ENCODE peak calls at places on chromosomes 11 and 22, in seven cellular contexts. B is right atrium auricular region; P is uterus; I is psoas muscle; X is CD4-positive, alpha-beta T cell; Y is BE2C; S is CD4-positive, CD25-positive, alpha-beta regulatory T cell. D is an unnamed sample.
A peak's percentile ranks its signal among the peaks of the same experiment; 100 is the strongest.

GRCh38 chr11:83033972-83034672 is 37.6 kb downstream of the RAB30 start:
- DNase-seq in Y (peak; percentile 75), X (no peak), P (peak; percentile 56), B (peak; percentile 72), I (peak; percentile 78), S (no peak), D (no peak)

GRCh38 chr11:613369-613968 is 2.3 kb downstream of the IRF7 start:
- DNase-seq in X (peak; percentile 82), B (no peak), I (peak; percentile 89), P (peak; percentile 23), Y (peak; percentile 84), S (peak; percentile 81), D (peak; percentile 81)

GRCh38 chr11:74672332-74672955 is 58.8 kb downstream of the CHRDL2 start:
- DNase-seq in Y (no peak), B (no peak), X (no peak), I (no peak), P (no peak), S (no peak), D (no peak)

GRCh38 chr22:45450931-45451651 is 37.6 kb downstream of the RIBC2 start:
- DNase-seq in S (no peak), Y (no peak), P (peak; percentile 65), X (no peak), B (peak; percentile 79), I (peak; percentile 59), D (no peak)

GRCh38 chr11:44905131-44905866 is 45.4 kb downstream of the TP53I11 start:
- DNase-seq in B (no peak), P (no peak), S (no peak), Y (no peak), I (no peak), X (no peak), D (no peak)

GRCh38 chr11:121257289-121257688 is 35.3 kb upstream of the SC5D start:
- DNase-seq in X (no peak), Y (no peak), I (no peak), P (no peak), S (no peak), B (no peak), D (no peak)

GRCh38 chr11:85663080-85663729 is 1.7 kb downstream of the CREBZF start:
- DNase-seq in B (no peak), I (no peak), X (no peak), S (peak; percentile 56), Y (no peak), P (no peak), D (peak; percentile 36)

GRCh38 chr22:40324468-40325305 is 21.6 kb upstream of the ADSL start:
- DNase-seq in B (no peak), X (peak; percentile 62), I (no peak), P (no peak), S (peak; percentile 85), Y (no peak), D (peak; percentile 83)

GRCh38 chr22:48371391-48371790 is 1456.3 kb downstream of the BRD1 start:
- DNase-seq in S (no peak), X (no peak), Y (no peak), P (no peak), B (no peak), I (no peak), D (no peak)

GRCh38 chr22:48367731-48368130 is 1459.9 kb downstream of the BRD1 start:
- DNase-seq in Y (no peak), X (no peak), S (no peak), I (no peak), P (no peak), B (no peak), D (no peak)

GRCh38 chr22:48370508-48371325 is 1457.0 kb downstream of the BRD1 start:
- DNase-seq in X (no peak), P (no peak), S (no peak), B (no peak), Y (no peak), I (no peak), D (no peak)

GRCh38 chr22:48368975-48369525 is 1458.6 kb downstream of the BRD1 start:
- DNase-seq in P (no peak), S (no peak), B (no peak), X (no peak), Y (no peak), I (no peak), D (no peak)

GRCh38 chr22:48369789-48370507 is 1457.7 kb downstream of the BRD1 start:
- DNase-seq in B (no peak), X (no peak), Y (no peak), I (no peak), S (no peak), P (no peak), D (no peak)
- H3K9me3 ChIP-seq in B (no peaks in the 10 kb centered on the region), X (no peaks in the 10 kb centered on the region), Y (peaks cover 2% of the 10 kb centered on the region), I (no peaks in the 10 kb centered on the region), S (no peaks in the 10 kb centered on the region), P (no peaks in the 10 kb centered on the region), D (no peaks in the 10 kb centered on the region)

GRCh38 chr11:61682093-61682732 is 2.0 kb downstream of the DAGLA start:
- DNase-seq in X (no peak), P (no peak), I (peak; percentile 93), Y (peak; percentile 70), S (no peak), B (no peak), D (no peak)

GRCh38 chr11:61683961-61684869 is 4.0 kb downstream of the DAGLA start:
- DNase-seq in B (no peak), Y (no peak), S (peak; percentile 75), I (peak; percentile 52), P (peak; percentile 60), X (no peak), D (peak; percentile 73)

GRCh38 chr11:61680622-61681191 is 516 bp downstream of the DAGLA start:
- DNase-seq in X (no peak), B (no peak), S (no peak), I (peak; percentile 55), Y (no peak), P (no peak), D (no peak)

GRCh38 chr11:61684870-61685610 is 4.8 kb downstream of the DAGLA start:
- DNase-seq in B (no peak), I (peak; percentile 31), P (no peak), Y (no peak), S (no peak), X (no peak), D (no peak)

DNA sequence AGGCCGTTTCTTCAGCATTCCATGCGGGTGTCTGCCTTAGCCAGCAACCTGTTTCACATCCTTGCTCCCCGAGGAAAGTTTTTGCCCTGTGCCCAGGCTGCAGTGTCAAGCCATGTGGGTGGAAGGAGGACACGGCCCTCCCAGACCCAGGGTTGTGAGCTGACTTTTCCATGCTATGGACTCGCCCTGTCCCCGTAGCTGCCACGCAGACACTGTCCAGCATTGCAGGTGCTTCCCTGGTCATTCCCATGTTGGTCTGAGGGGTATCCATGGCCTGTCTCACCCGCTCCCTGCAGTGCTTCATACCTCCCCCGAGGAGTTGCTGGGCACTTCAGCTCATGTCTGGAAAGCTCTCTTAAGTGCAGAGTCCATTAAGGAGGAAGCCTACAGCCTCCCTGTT is 2.9 kb downstream of the DAGLA start:
- DNase-seq in I (peak; percentile 28), S (no peak), Y (no peak), P (no peak), X (no peak), B (no peak), D (no peak)
- H3K9me3 ChIP-seq in I (no peaks in the 10 kb centered on the region), S (no peaks in the 10 kb centered on the region), Y (no peaks in the 10 kb centered on the region), P (no peaks in the 10 kb centered on the region), X (no peaks in the 10 kb centered on the region), B (no peaks in the 10 kb centered on the region), D (no peaks in the 10 kb centered on the region)

GRCh38 chr11:129613076-129613475 is 202.6 kb upstream of the TMEM45B start:
- DNase-seq in P (no peak), B (no peak), X (no peak), Y (no peak), S (no peak), I (no peak), D (no peak)

GRCh38 chr11:129620705-129621104 is 194.9 kb upstream of the TMEM45B start:
- DNase-seq in I (no peak), Y (no peak), S (no peak), P (no peak), X (no peak), B (no peak), D (no peak)

GRCh38 chr11:129614256-129614944 is 201.2 kb upstream of the TMEM45B start:
- DNase-seq in I (no peak), X (no peak), Y (no peak), S (no peak), P (no peak), B (no peak), D (no peak)

GRCh38 chr11:129618046-129618569 is 197.5 kb upstream of the TMEM45B start:
- DNase-seq in Y (no peak), I (no peak), P (no peak), S (no peak), X (no peak), B (no peak), D (no peak)
- H3K9me3 ChIP-seq in Y (no peaks in the 10 kb centered on the region), I (no peaks in the 10 kb centered on the region), P (no peaks in the 10 kb centered on the region), S (no peaks in the 10 kb centered on the region), X (no peaks in the 10 kb centered on the region), B (no peaks in the 10 kb centered on the region), D (no peaks in the 10 kb centered on the region)

GRCh38 chr11:97610854-97611253 is 1221.0 kb downstream of the JRKL start:
- DNase-seq in X (no peak), S (no peak), B (no peak), P (no peak), I (no peak), Y (no peak), D (no peak)
- H3K9me3 ChIP-seq in X (no peaks in the 10 kb centered on the region), S (peaks cover 5% of the 10 kb centered on the region), B (peaks cover 17% of the 10 kb centered on the region), P (no peaks in the 10 kb centered on the region), I (peaks cover 4% of the 10 kb centered on the region), Y (no peaks in the 10 kb centered on the region), D (no peaks in the 10 kb centered on the region)

DNA sequence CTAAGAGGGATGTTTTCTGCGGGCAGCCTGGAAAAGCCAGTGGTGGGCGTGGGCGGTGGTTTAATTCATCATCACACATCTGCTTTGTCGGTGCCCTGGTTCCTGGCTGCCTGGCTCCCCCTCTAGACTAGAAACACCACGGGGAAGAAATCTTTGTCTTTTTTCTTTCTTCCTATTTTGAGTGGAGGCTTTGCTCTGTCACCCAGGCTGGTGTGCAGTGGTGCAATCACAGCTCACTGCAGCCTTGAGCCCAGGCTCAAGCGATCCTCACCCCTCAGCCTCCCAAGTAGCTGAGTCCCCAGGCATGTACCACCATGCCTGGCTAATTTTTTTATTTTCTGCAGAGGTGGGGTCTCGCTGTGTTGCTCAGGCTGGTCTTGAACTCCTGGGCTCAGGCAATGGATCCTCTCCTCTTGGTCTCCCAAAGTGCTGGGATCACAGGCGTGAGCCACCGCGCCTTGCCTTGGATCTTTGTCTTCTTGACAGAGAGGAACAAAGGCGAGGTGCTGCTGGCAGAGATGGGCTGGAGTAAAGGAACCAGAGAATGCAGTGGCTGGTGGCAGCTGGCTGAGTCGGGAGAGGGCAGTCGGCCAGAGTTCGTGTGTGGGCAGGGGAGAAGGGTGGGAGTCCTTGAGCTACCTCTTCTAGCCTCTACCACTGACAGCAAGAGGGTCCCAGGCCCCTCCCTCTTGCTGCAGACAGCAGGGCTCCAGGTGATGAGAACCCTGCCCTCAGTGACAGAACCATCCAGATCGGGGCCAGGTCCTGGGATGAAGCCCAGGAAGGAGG is 86.4 kb upstream of the LINC01488 start:
- DNase-seq in I (peak; percentile 30), Y (no peak), S (no peak), P (no peak), X (no peak), B (no peak), D (no peak)
- H3K9me3 ChIP-seq in I (no peaks in the 10 kb centered on the region), Y (no peaks in the 10 kb centered on the region), S (no peaks in the 10 kb centered on the region), P (no peaks in the 10 kb centered on the region), X (no peaks in the 10 kb centered on the region), B (no peaks in the 10 kb centered on the region), D (no peaks in the 10 kb centered on the region)